ENCODE peak calls at places on chromosomes 6 and 20, in four cellular contexts. Q is bronchial epithelial cell, G is heart right ventricle, W is cardiac muscle cell. B is an unnamed sample.
A peak's percentile ranks its signal among the peaks of the same experiment; 100 is the strongest.

GRCh38 chr6:135030532-135031178 is 24.0 kb downstream of the HBS1L start:
- DNase-seq in W (peak; percentile 53), Q (peak; percentile 26), G (no peak), B (no peak)

GRCh38 chr6:167392631-167393301 is 67.9 kb downstream of the TTLL2 start:
- DNase-seq in G (no peak), Q (no peak), W (no peak), B (no peak)

GRCh38 chr6:38755207-38755606 is 40.1 kb downstream of the DNAH8 start:
- DNase-seq in Q (peak; percentile 83), W (no peak), G (no peak), B (no peak)

GRCh38 chr20:10769700-10770099 is 95.9 kb upstream of the JAG1 start:
- DNase-seq in Q (peak; percentile 78), W (no peak), G (no peak), B (no peak)

GRCh38 chr20:35305682-35306556 is 13.7 kb upstream of the FAM83C start:
- DNase-seq in Q (peak; percentile 99), G (no peak), W (peak; percentile 95), B (no peak)

GRCh38 chr20:45791668-45792512 is at the start of the genes DNTTIP1 and WFDC3:
- DNase-seq in W (peak; percentile 92), G (peak; percentile 93), Q (peak; percentile 66), B (peak; percentile 83)

GRCh38 chr20:31670371-31671228 is 32.9 kb downstream of the COX4I2 start:
- DNase-seq in G (peak; percentile 77), Q (no peak), W (no peak), B (no peak)

GRCh38 chr6:2756687-2757224 is 6.0 kb upstream of the MYLK4 start:
- DNase-seq in G (no peak), Q (no peak), W (no peak), B (no peak)

GRCh38 chr20:31572042-31572700 is 32.9 kb upstream of the ID1 start:
- DNase-seq in G (no peak), W (no peak), Q (no peak), B (no peak)

GRCh38 chr6:63764318-63764916 is 128.8 kb downstream of the PHF3 start:
- DNase-seq in Q (peak; percentile 45), W (peak; percentile 64), G (no peak), B (no peak)
- TF ChIP-seq CTCF in Q (peak; percentile 9), W (peak; percentile 26), G (peak; percentile 47), B (peak; percentile 84)

GRCh38 chr20:33673411-33674293 is 576 bp downstream of the NECAB3 start:
- DNase-seq in W (no peak), Q (no peak), G (no peak), B (no peak)
- TF ChIP-seq CTCF in W (no peak), Q (no peak), G (no peak), B (no peak)

GRCh38 chr6:95819939-95820338 is 195.8 kb upstream of the FUT9 start:
- DNase-seq in W (no peak), G (no peak), Q (no peak), B (no peak)
- TF ChIP-seq CTCF in W (no peak), G (no peak), Q (no peak), B (peak; percentile 22)

DNA sequence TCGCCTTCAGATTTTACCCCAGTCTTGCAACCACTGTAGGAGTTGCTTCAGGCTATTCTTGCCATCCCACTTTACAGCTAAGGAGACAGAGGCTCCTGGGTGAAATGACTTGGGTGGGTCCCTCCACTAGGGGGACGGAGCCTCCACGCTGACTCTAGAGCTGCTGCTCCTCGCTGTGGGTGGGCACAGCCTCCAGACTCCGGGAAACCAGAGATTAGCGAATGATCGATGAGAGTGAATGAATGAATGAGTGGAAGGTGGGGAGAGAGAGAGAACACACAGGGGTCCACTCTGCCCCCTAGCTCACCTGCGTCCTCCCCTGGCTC is 10.4 kb downstream of the ZBP1 start:
- DNase-seq in Q (no peak), W (no peak), G (no peak), B (no peak)
- TF ChIP-seq CTCF in Q (no peak), W (no peak), G (no peak), B (no peak)

DNA sequence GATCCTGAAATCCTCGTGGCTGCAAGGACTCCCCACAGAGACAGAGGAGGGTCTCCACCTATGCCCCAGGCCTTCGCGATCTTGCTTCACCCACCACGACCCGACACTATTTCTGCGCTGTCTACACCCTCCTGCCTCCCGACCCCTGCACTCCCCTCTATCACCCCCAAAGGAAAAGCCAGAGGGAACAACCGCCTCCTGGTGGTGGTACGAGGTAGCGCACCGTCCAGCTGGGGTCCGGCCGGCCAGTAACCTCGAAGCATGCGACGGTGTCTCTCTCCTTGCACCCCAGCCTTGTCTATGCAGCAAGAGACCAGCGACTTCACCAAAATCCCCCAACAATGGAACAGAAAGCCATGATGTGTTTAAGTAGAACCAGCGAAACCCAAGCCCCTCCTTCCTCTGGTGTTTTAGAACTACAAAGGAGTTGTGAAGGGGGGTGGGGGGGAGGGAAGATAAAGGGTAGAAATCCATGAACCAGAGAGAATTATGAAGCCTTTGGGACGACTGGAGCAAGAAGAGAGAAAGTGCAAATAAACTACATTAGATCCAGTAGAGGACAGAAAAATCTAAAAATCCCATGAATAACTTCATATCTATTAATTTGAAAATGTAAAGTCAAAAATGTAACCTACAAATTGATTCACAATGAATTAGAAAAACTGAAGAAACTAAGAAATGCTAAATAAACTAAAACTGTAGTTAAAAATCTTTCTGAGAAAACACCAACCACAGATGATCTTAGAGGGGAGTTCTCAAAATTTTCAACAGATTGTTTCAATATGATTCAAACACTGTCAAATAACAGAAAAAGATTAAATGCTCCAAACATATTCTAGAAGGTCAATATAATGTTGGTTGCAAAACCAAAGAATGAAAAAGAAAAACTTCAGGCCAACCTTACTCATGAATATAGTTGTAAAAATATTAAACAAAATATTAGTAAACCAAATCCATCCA is 168.0 kb downstream of the CDK19 start:
- DNase-seq in W (no peak), G (no peak), Q (no peak), B (no peak)
- TF ChIP-seq CTCF in W (peak; percentile 53), G (no peak), Q (peak; percentile 29), B (peak; percentile 47)

DNA sequence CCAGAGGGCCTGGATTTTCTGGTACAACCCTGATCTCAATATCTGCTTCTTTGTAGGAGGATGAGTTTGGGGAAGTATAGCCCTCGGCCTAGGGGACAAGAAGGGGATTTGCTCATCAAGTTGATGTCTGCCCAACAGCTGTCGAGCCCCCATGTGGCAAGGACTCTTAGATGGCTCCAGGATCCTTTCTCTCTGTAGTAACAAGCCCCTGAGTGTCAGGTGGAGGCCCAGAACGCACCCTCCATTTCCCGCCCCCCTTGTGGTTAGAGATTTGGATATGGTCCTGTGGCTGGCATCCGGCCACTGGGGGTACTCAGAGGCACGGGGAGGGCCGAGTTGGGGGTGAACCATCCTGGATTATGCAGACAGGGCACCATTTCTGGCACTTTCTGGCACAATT is 50.1 kb downstream of the CTCFL start:
- DNase-seq in W (no peak), G (no peak), Q (no peak), B (no peak)
- TF ChIP-seq CTCF in W (no peak), G (no peak), Q (no peak), B (no peak)

GRCh38 chr6:36098920-36099647 is 31.2 kb upstream of the MAPK13 start:
- DNase-seq in Q (no peak), W (peak; percentile 56), G (no peak), B (no peak)

GRCh38 chr6:36098253-36098919 is 31.9 kb upstream of the MAPK13 start:
- DNase-seq in Q (no peak), W (no peak), G (no peak), B (no peak)

GRCh38 chr6:36095497-36096391 is 34.6 kb upstream of the MAPK13 start:
- DNase-seq in W (no peak), G (no peak), Q (no peak), B (no peak)

GRCh38 chr6:36094238-36094637 is 36.1 kb upstream of the MAPK13 start:
- DNase-seq in Q (no peak), W (no peak), G (no peak), B (no peak)

GRCh38 chr6:36094786-36095496 is 35.4 kb upstream of the MAPK13 start:
- DNase-seq in Q (peak; percentile 58), W (peak; percentile 85), G (peak; percentile 78), B (peak; percentile 79)
- TF ChIP-seq CTCF in Q (peak; percentile 95), W (peak; percentile 86), G (peak; percentile 94), B (peak; percentile 98)